ENCODE peak calls at places on chromosomes 2 and 18, in five cellular contexts. F is astrocyte of the spinal cord; R is CD4-positive, alpha-beta T cell; Z is K562; E is transverse colon. G is an unnamed sample.
A peak's percentile ranks its signal among the peaks of the same experiment; 100 is the strongest.

GRCh38 chr18:56248613-56249235 is 389.7 kb downstream of the TXNL1 start:
- DNase-seq in F (no peak), Z (no peak), E (no peak), R (no peak), G (no peak)

GRCh38 chr2:234635284-234635683 is 138.4 kb upstream of the ARL4C start:
- DNase-seq in F (no peak), R (no peak), E (no peak), Z (no peak), G (no peak)

GRCh38 chr2:168666339-168666738 is 136.1 kb upstream of the NOSTRIN start:
- DNase-seq in Z (no peak), E (no peak), F (peak; percentile 25), R (no peak), G (no peak)

GRCh38 chr2:187215576-187216240 is 232.3 kb downstream of the CALCRL start:
- DNase-seq in E (no peak), F (peak; percentile 71), Z (no peak), R (no peak), G (no peak)

GRCh38 chr18:61496374-61496773 is 163.1 kb downstream of the CDH20 start:
- DNase-seq in Z (no peak), E (no peak), F (no peak), R (no peak), G (no peak)

GRCh38 chr2:33420726-33421125 is 55.7 kb upstream of the RASGRP3 start:
- DNase-seq in E (no peak), R (no peak), Z (no peak), F (peak; percentile 54), G (no peak)

GRCh38 chr18:68234115-68234514 is 480.8 kb downstream of the TMX3 start:
- DNase-seq in Z (no peak), E (no peak), R (no peak), F (no peak), G (no peak)

GRCh38 chr2:98482362-98482761 is 37.7 kb downstream of the INPP4A start:
- DNase-seq in Z (no peak), E (no peak), F (no peak), R (no peak), G (no peak)

GRCh38 chr2:82027901-82028570 is 1723.5 kb upstream of the LRRTM1 start:
- DNase-seq in E (no peak), Z (no peak), R (no peak), F (no peak), G (no peak)

GRCh38 chr2:136381722-136382633 is 264.0 kb upstream of the CXCR4 start:
- DNase-seq in F (no peak), E (peak; percentile 71), R (peak; percentile 33), Z (no peak), G (no peak)

GRCh38 chr2:212974692-212975091 is 176.7 kb downstream of the IKZF2 start:
- DNase-seq in E (no peak), R (no peak), Z (no peak), F (peak; percentile 70), G (no peak)

GRCh38 chr2:216109962-216110614 is 940 bp downstream of the XRCC5 start:
- DNase-seq in E (no peak), F (peak; percentile 67), Z (no peak), R (no peak), G (no peak)

GRCh38 chr18:73861771-73862170 is 285.9 kb downstream of the FBXO15 start:
- DNase-seq in E (no peak), F (no peak), R (no peak), Z (no peak), G (no peak)
- TF ChIP-seq CTCF in E (no peak), F (no peak), R (no peak), Z (no peak), G (no peak)

GRCh38 chr18:9474983-9475642 is at the start of gene RALBP1:
- DNase-seq in F (peak; percentile 100), E (peak; percentile 100), Z (peak; percentile 97), R (peak; percentile 93), G (peak; percentile 98)

GRCh38 chr18:9478545-9478944 is 3.2 kb downstream of the RALBP1 start:
- DNase-seq in Z (no peak), R (no peak), E (no peak), F (no peak), G (no peak)

GRCh38 chr18:9477509-9477908 is 2.2 kb downstream of the RALBP1 start:
- DNase-seq in E (no peak), Z (no peak), R (no peak), F (no peak), G (no peak)

GRCh38 chr18:9475643-9476580 is 599 bp downstream of the RALBP1 start:
- DNase-seq in Z (peak; percentile 86), E (no peak), R (peak; percentile 21), F (peak; percentile 29), G (no peak)

DNA sequence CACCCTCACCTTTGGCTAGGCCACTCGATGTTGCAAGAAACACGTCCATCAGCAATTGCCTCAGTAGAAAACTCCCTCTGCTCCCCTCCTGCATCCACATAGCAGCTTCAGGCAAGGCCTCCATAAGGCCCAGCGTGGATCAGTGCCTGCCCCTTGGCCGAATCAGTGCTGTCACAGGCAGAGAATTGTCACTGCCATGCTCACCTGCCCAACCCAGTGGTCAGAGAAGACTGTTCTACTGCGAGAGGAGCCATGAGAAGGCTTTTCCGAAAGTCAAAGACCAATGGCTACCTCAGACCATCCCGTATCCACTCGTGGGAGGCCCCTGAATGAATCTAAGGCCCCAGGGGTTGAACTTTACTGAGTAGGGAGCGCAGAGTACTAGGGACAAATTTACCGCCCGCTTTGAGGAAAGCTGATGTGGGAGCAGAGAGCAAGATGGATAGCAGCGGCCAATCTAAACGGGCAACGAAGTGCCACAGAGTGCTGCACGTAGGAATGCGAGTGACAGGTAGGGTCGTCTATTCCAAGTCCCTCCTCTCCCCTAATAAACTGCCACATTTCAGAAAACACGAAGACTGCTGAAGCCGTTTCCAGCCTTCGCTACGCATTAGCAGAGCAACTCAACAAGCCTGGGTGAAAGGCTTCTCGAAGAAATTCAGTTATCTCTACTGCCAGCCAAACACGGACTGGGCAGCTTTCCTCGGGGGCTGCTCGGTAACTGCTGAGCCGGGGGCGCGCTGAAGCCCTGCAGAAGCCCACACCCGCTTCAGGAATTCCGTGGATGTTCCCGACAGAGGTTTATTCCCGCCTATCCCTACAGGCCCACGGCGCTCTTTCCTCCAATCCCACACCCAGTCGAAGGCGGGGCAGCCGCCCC is 970 bp upstream of the RALBP1 start:
- DNase-seq in F (no peak), Z (no peak), E (peak; percentile 91), R (peak; percentile 2), G (no peak)
- TF ChIP-seq CTCF in F (no peak), Z (no peak), E (no peak), R (no peak), G (no peak)

GRCh38 chr18:73841661-73842060 is 306.0 kb downstream of the FBXO15 start:
- DNase-seq in F (no peak), Z (no peak), R (no peak), E (no peak), G (no peak)
- TF ChIP-seq CTCF in F (peak; percentile 36), Z (no peak), R (no peak), E (no peak), G (peak; percentile 34)

DNA sequence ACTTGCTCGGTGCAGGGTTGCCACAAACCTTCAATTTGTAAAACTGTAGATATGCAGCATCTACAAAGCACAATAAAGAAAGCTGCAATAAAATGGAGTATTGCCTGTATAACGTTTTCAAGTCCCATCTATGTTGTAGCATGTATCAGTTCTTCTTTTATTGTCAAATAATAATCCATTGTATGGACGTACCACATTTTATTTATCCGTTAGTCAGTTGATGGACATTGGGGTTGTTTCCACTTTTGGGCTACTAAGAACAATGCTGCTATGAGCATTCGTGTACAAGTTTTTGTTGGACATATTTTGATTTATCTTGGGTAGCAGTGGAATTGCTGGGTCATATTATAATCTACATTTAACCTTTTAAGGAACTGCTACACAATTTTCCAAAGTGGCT is 240.7 kb upstream of the SIX3 start:
- DNase-seq in Z (no peak), R (no peak), E (no peak), F (no peak), G (no peak)
- TF ChIP-seq CTCF in Z (no peak), R (no peak), E (no peak), F (no peak), G (no peak)

GRCh38 chr2:17879137-17879912 is 858 bp downstream of the KCNS3 start:
- DNase-seq in F (peak; percentile 66), E (peak; percentile 87), Z (peak; percentile 38), R (no peak), G (peak; percentile 74)
- TF ChIP-seq CTCF in F (peak; percentile 33), E (peak; percentile 5), Z (no peak), R (no peak), G (peak; percentile 17)

GRCh38 chr2:109644571-109645275 is 30.6 kb downstream of the SOWAHC start:
- DNase-seq in Z (no peak), F (no peak), E (peak; percentile 70), R (no peak), G (peak; percentile 39)
- TF ChIP-seq CTCF in Z (no peak), F (no peak), E (no peak), R (no peak), G (no peak)